ENCODE peak calls at places on chromosome 3, in nine cellular contexts. W is PC-3, A is right lobe of liver, Y is epithelial cell of esophagus, C is dorsolateral prefrontal cortex, M is adrenal gland, Z is tibial nerve, O is hepatocyte, H is GM20000. F is an unnamed sample.

GRCh38 chr3:45008117-45008516 is 18.0 kb upstream of the CLEC3B start:
- DNase-seq in M (no peak), W (no peak), H (no peak), C (no peak), O (no peak), A (no peak), Z (no peak), Y (peak), F (peak)

GRCh38 chr3:58041826-58042324 is 33.7 kb downstream of the FLNB start:
- DNase-seq in C (no peak), O (no peak), Y (no peak), W (peak), M (no peak), A (no peak), H (peak), Z (no peak), F (no peak)

GRCh38 chr3:69305011-69305410 is 80.9 kb downstream of the FRMD4B start:
- DNase-seq in M (no peak), Y (peak), H (no peak), O (peak), Z (no peak), W (peak), A (no peak), C (no peak), F (peak)

GRCh38 chr3:21216598-21216997 is 534.4 kb downstream of the ZNF385D start:
- DNase-seq in Y (peak), H (no peak), A (no peak), C (no peak), W (peak), Z (no peak), O (no peak), M (no peak), F (peak)

GRCh38 chr3:71095511-71096305 is 487.8 kb downstream of the FOXP1 start:
- DNase-seq in A (no peak), M (no peak), C (no peak), W (no peak), Y (peak), H (no peak), O (no peak), Z (no peak), F (peak)

GRCh38 chr3:48565591-48566400 is 2.2 kb upstream of the UCN2 start:
- DNase-seq in M (no peak), O (no peak), Z (no peak), C (peak), A (no peak), H (no peak), Y (peak), W (peak), F (peak)

GRCh38 chr3:151724846-151725562 is 8.7 kb upstream of the AADACL2 start:
- DNase-seq in W (peak), C (no peak), O (no peak), M (no peak), H (no peak), Y (no peak), A (no peak), Z (no peak), F (no peak)

GRCh38 chr3:39149059-39149455 is 4.3 kb downstream of the CSRNP1 start:
- DNase-seq in Y (no peak), C (no peak), O (no peak), A (no peak), H (peak), M (no peak), W (no peak), Z (no peak), F (no peak)

GRCh38 chr3:83941990-83942710 is 1016.6 kb upstream of the CADM2 start:
- DNase-seq in A (no peak), H (no peak), M (no peak), W (peak), Y (no peak), Z (no peak), C (no peak), O (no peak), F (peak)

GRCh38 chr3:125187599-125187910 is 25.0 kb downstream of the SLC12A8 start:
- DNase-seq in C (no peak), Z (no peak), M (no peak), W (no peak), H (no peak), A (no peak), Y (peak), O (no peak), F (peak)

GRCh38 chr3:172341482-172342059 is 106.7 kb downstream of the GHSR start:
- DNase-seq in W (peak), C (no peak), Y (peak), H (peak), M (no peak), O (peak), Z (no peak), A (no peak), F (peak)

GRCh38 chr3:100278910-100279309 is 18.1 kb downstream of the TBC1D23 start:
- DNase-seq in H (no peak), O (no peak), Z (no peak), A (no peak), C (no peak), M (no peak), W (no peak), Y (no peak), F (no peak)

GRCh38 chr3:161305095-161305991 is 66.0 kb downstream of the SPTSSB start:
- DNase-seq in A (no peak), Z (no peak), M (no peak), H (no peak), Y (peak), W (peak), O (peak), C (no peak), F (peak)

GRCh38 chr3:152183473-152183872 is 85.3 kb upstream of the MBNL1 start:
- DNase-seq in A (no peak), W (peak), Z (no peak), C (peak), H (peak), Y (no peak), O (peak), M (peak), F (no peak)

GRCh38 chr3:81643721-81644120 is 117.7 kb downstream of the GBE1 start:
- DNase-seq in M (peak), H (no peak), A (no peak), Z (no peak), O (peak), Y (peak), C (no peak), W (peak), F (no peak)

GRCh38 chr3:89565098-89565497 is 457.7 kb downstream of the EPHA3 start:
- DNase-seq in H (no peak), Z (no peak), C (no peak), W (peak), A (no peak), O (no peak), Y (peak), M (no peak), F (peak)

GRCh38 chr3:43162573-43163084 is 56.8 kb upstream of the POMGNT2 start:
- DNase-seq in M (no peak), C (no peak), W (no peak), O (no peak), Y (no peak), Z (no peak), H (no peak), A (no peak), F (no peak)

GRCh38 chr3:56123487-56123886 is 344.8 kb downstream of the ERC2 start:
- DNase-seq in Y (no peak), A (no peak), C (no peak), M (no peak), H (no peak), W (no peak), Z (no peak), O (no peak), F (no peak)

GRCh38 chr3:27721717-27722564 is at the start of gene EOMES:
- DNase-seq in M (peak), W (peak), O (peak), A (no peak), C (no peak), Z (no peak), H (peak), Y (peak), F (peak)

GRCh38 chr3:38519651-38520050 is 23.5 kb downstream of the EXOG start:
- DNase-seq in Y (no peak), W (no peak), H (no peak), O (no peak), Z (no peak), M (no peak), A (no peak), C (no peak), F (no peak)

GRCh38 chr3:42518800-42519567 is 16.5 kb downstream of the VIPR1 start:
- DNase-seq in O (no peak), H (no peak), A (no peak), C (no peak), Z (no peak), Y (no peak), M (no peak), W (no peak), F (no peak)

GRCh38 chr3:40782086-40782721 is 257.4 kb downstream of the ZNF621 start:
- DNase-seq in C (no peak), H (no peak), O (no peak), A (no peak), W (peak), Y (no peak), M (no peak), Z (no peak), F (peak)

GRCh38 chr3:128489860-128490649 is 2.9 kb downstream of the GATA2 start:
- DNase-seq in Z (no peak), Y (peak), C (no peak), A (peak), M (no peak), H (no peak), O (peak), W (peak), F (no peak)

GRCh38 chr3:105285653-105286241 is 81.0 kb upstream of the ALCAM start:
- DNase-seq in M (no peak), C (no peak), O (no peak), H (no peak), Z (no peak), W (no peak), A (no peak), Y (peak), F (peak)

GRCh38 chr3:61378321-61378720 is 127.1 kb upstream of the FHIT start:
- DNase-seq in Z (no peak), M (no peak), W (no peak), O (no peak), C (no peak), H (no peak), Y (no peak), A (no peak), F (no peak)

GRCh38 chr3:133487920-133488540 is 85.5 kb upstream of the CDV3 start:
- DNase-seq in O (peak), Z (no peak), C (no peak), H (no peak), M (no peak), W (peak), A (no peak), Y (peak), F (peak)

GRCh38 chr3:185715091-185715490 is 109.8 kb downstream of the IGF2BP2 start:
- DNase-seq in A (no peak), H (no peak), M (no peak), C (no peak), Z (no peak), Y (peak), O (peak), W (peak), F (peak)

GRCh38 chr3:12545473-12545791 is at the start of gene MKRN2OS:
- DNase-seq in H (no peak), Z (no peak), C (no peak), Y (peak), A (no peak), M (no peak), O (peak), W (peak), F (peak)

GRCh38 chr3:193301441-193301840 is 60.4 kb downstream of the PLAAT1 start:
- DNase-seq in O (no peak), H (no peak), Z (no peak), W (peak), Y (peak), C (no peak), M (no peak), A (no peak), F (peak)

GRCh38 chr3:97821413-97821809 is 400 bp upstream of the CRYBG3 start:
- DNase-seq in W (no peak), O (peak), A (peak), C (peak), H (no peak), Y (no peak), Z (peak), M (peak), F (peak)

GRCh38 chr3:151168269-151169094 is 34.5 kb downstream of the GPR171 start:
- DNase-seq in Z (peak), H (peak), M (peak), A (peak), Y (peak), O (peak), W (peak), C (peak), F (peak)

GRCh38 chr3:2921903-2922302 is 188.3 kb downstream of the IL5RA start:
- DNase-seq in A (no peak), W (no peak), Y (peak), H (peak), Z (no peak), O (peak), M (no peak), C (no peak), F (peak)

GRCh38 chr3:142282503-142282902 is 57.1 kb upstream of the GK5 start:
- DNase-seq in O (no peak), M (no peak), W (no peak), A (no peak), Z (no peak), Y (no peak), C (no peak), H (no peak), F (no peak)

GRCh38 chr3:57597973-57598351 is 818 bp upstream of the ARF4 start:
- DNase-seq in Z (no peak), Y (peak), W (peak), O (peak), H (no peak), A (no peak), M (no peak), C (no peak), F (peak)

GRCh38 chr3:167843483-167843882 is 108.0 kb downstream of the SERPINI1 start:
- DNase-seq in C (no peak), H (no peak), W (no peak), M (no peak), O (no peak), Y (no peak), Z (no peak), A (no peak), F (no peak)

GRCh38 chr3:138946554-138947302 is at the start of the genes FOXL2 and FOXL2NB:
- DNase-seq in W (no peak), C (no peak), A (no peak), Z (no peak), O (peak), H (no peak), M (peak), Y (peak), F (peak)
- TF ChIP-seq CTCF in W (no peak), C (no peak), A (no peak), Z (no peak), O (no peak), H (no peak), M (no peak), Y (no peak), F (no peak)

DNA sequence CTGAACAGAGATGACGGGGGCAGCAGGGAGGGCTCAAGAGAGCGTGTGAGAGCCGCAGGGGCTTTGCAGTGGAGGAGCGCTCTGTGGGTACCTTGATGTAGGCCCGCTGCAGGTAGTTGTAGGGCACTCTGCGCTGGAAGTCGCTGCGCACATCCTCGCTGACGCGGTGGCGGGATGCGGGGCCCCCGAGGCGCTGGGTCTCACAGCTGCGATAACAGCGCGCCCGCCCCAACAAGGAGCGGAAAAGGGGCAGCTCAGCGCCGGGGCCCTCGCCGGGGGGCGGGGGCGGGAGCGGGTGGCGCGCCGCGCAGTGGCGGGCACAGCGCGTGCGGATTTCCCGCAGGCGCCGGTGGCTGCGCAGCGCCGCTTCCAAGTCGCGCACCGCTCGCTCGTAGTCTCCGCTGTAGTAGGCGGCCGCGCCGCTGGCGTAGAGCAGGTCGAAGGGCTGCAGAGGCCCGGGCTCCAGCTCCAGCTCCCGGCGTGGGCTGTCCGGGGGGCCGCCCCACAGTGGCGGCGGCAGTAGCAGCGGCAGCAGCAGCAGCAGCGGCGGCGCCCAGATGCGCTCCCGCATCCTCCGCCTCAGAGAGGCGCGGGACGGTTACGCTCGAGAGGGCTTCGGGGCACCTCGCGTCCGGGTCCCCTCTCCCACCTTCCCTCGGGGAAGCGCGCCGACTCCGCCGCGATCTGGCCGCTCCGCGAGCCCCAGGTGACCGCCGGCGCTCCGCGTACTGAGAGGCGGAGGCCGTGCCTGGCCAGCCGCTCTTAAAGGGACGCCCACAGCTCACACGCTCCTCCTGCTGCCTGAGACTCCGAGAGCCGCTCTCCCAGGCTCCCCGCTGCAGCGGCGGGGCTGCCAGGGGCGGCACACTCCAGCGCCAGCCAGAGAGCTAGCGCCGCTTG is at the start of gene P3H2:
- DNase-seq in A (peak), Y (peak), W (peak), O (peak), C (peak), Z (peak), H (peak), M (peak), F (peak)
- TF ChIP-seq CTCF in A (peak), Y (no peak), W (peak), O (peak), C (peak), Z (peak), H (peak), M (peak), F (peak)

GRCh38 chr3:113441051-113441770 is at the start of gene CFAP44:
- DNase-seq in W (no peak), M (peak), H (peak), O (peak), C (peak), Z (peak), Y (peak), A (peak), F (peak)
- TF ChIP-seq CTCF in W (no peak), M (no peak), H (no peak), O (no peak), C (peak), Z (no peak), Y (no peak), A (no peak), F (no peak)

DNA sequence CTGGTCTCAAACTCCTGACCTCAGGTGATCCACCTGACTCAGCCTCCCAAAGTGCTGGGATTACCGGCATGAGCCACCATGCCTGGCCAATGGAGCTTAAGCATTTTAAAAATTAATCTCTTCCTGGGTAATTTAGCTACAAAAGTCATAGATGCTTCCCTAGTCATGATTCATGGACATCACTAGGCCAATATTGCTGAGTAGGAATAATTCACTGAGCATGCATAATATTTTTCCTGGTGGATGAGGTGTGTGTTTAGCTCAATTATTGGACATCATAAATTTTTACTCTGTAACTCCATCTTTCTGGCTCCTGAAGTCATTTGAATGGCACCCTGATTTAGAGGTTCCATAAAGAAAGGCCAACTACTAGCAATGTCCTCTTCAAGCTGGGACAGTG is 512.9 kb upstream of the AGTR1 start:
- DNase-seq in W (no peak), C (no peak), Y (no peak), Z (no peak), M (no peak), A (no peak), H (no peak), O (no peak), F (no peak)
- TF ChIP-seq CTCF in W (no peak), C (no peak), Y (no peak), Z (no peak), M (no peak), A (no peak), H (no peak), O (no peak), F (no peak)

DNA sequence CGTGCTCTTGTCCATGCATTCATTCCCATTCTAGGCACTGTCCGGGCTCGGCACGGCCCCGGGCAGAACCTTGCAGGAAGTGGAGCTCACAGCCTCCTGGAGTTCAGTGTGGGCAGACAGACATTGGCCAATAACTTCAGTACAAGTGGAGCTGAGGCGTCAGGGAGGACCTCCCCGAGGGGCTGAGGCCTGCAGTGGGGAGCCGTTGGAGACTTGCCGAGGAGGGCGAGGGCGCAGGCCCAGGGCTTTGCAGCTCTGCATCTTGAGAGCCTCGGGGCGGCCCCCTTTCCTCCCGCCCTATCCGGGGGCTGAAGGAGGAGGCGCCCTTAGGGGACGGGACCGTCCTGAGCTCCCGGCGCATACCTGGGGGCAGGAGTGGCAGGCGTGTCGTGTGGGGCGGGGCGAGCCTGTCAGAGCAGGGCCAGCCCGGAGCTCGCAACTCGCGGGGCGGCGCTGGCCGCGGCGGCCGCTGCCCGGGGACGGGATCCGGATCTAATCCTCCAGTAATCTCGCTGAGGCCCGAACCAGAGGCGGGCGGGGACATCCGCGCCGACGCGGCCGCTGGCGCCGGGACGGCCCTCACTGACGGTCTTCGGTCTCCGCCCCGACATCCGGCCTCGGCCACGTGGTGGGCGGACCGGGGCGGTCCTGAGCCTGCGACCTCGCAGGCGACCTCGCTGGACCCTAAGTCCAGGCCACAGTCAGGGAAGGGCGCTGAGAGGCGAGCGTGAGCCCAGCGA is at the start of gene ACY1:
- DNase-seq in A (peak), H (peak), C (peak), Y (peak), Z (peak), O (peak), W (peak), M (peak), F (peak)
- TF ChIP-seq CTCF in A (no peak), H (no peak), C (no peak), Y (no peak), Z (no peak), O (no peak), W (peak), M (no peak), F (no peak)

DNA sequence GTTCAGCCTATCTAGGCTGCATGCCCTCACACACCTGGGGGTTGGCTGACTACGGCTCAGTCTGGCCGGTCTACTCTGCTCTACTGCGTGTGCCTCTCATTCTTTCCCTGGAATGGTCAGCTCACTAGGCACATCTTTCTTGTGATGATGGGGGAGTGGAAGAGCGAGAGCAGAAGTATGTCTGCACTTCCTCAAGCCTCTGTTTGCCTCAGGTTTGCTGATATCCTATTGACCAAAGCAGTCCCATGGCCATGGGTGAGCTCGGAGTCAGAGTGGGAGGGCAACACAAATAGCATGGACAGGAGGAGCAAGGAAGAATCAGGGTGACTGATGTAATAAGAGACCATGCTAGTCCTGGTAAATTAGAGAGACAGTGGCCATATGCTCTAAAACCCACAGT is 167.9 kb upstream of the PRICKLE2 start:
- DNase-seq in C (no peak), Z (no peak), H (no peak), Y (no peak), A (no peak), W (no peak), O (no peak), M (no peak), F (no peak)
- TF ChIP-seq CTCF in C (no peak), Z (no peak), H (no peak), Y (no peak), A (no peak), W (no peak), O (no peak), M (no peak), F (no peak)

F was measured in bronchial epithelial cell.